ENCODE peak calls at places on chromosomes 12 and 14, in four cellular contexts. One of them, this sample, is unnamed.
A peak's percentile ranks its signal among the peaks of the same experiment; 100 is the strongest.

GRCh38 chr12:46266382-46266791 is 2.5 kb downstream of the SLC38A1 start:
- DNase-seq in lower lobe of right lung: no peak
- DNase-seq in A549: peak; percentile 41
- DNase-seq in spleen: no peak
- DNase-seq in this sample: no peak

GRCh38 chr14:24368562-24369252 is 723 bp downstream of the NFATC4 start:
- DNase-seq in lower lobe of right lung: peak; percentile 57
- DNase-seq in A549: no peak
- DNase-seq in spleen: peak; percentile 76
- DNase-seq in this sample: peak; percentile 90

GRCh38 chr14:101855958-101856357 is 94.4 kb downstream of the PPP2R5C start:
- DNase-seq in lower lobe of right lung: no peak
- DNase-seq in A549: no peak
- DNase-seq in spleen: no peak
- DNase-seq in this sample: no peak

GRCh38 chr14:92471919-92472318 is 41.7 kb upstream of the RIN3 start:
- DNase-seq in lower lobe of right lung: no peak
- DNase-seq in A549: peak; percentile 89
- DNase-seq in spleen: no peak
- DNase-seq in this sample: no peak

GRCh38 chr12:112350593-112351592 is 31.3 kb downstream of the HECTD4 start:
- DNase-seq in lower lobe of right lung: no peak
- DNase-seq in A549: no peak
- DNase-seq in spleen: no peak
- DNase-seq in this sample: no peak

GRCh38 chr14:96272777-96273471 is 16.9 kb downstream of the BDKRB1 start:
- DNase-seq in lower lobe of right lung: no peak
- DNase-seq in A549: no peak
- DNase-seq in spleen: no peak
- DNase-seq in this sample: no peak

GRCh38 chr14:36477266-36477665 is 42.8 kb downstream of the NKX2-1 start:
- DNase-seq in lower lobe of right lung: no peak
- DNase-seq in A549: no peak
- DNase-seq in spleen: no peak
- DNase-seq in this sample: no peak

GRCh38 chr12:127548123-127548553 is 718.8 kb upstream of the TMEM132C start:
- DNase-seq in lower lobe of right lung: no peak
- DNase-seq in A549: no peak
- DNase-seq in spleen: no peak
- DNase-seq in this sample: no peak

GRCh38 chr12:65324056-65324455 is 45.6 kb downstream of the MSRB3 start:
- DNase-seq in lower lobe of right lung: no peak
- DNase-seq in A549: no peak
- DNase-seq in spleen: no peak
- DNase-seq in this sample: no peak

DNA sequence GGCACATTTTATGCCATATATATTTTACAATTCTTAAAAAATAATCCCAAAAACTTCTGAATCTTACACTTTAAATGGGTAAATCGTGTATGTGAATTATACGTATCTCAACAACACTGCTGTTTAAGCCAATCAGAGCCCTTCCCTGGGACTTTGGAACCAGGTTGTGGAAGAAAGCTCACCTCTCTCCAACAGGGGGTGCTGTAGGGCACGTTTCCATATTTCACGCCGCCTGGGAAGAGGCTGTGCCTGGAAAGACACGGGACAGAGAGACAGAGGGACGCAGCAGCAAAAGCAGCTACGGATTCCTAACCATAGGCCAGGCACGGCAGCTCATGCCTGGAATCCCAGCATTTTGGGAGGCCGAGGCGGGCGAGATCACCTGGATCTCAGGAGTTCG is 29.4 kb upstream of the FBRSL1 start:
- DNase-seq in lower lobe of right lung: no peak
- DNase-seq in A549: no peak
- DNase-seq in spleen: no peak
- DNase-seq in this sample: peak; percentile 3
- H3K27ac ChIP-seq in lower lobe of right lung: no peak overlapping the region
- H3K27ac ChIP-seq in A549: no peak overlapping the region
- H3K27ac ChIP-seq in spleen: no peak overlapping the region
- H3K27ac ChIP-seq in this sample: no peak overlapping the region

DNA sequence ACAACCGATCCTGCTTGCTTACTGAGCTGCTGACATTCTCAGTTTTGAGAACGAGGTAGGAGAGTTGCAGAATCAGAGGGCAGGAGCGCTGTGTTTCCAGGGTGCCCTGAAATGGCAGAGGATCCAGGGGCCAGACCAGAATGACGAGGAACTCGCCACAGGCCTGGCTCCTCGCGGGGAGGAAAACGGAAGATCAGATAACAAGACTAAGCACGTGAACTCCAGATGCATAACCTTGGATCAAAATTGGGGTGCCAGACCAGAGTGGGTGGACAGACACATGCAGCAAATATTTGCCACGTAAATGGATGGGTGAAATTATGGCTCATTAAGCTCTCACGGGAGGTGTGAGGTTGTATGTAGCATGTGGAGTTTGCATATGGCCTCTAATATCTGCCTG is 46.5 kb downstream of the ELK3 start:
- DNase-seq in lower lobe of right lung: no peak
- DNase-seq in A549: no peak
- DNase-seq in spleen: peak; percentile 46
- DNase-seq in this sample: no peak
- H3K27ac ChIP-seq in lower lobe of right lung: peak overlapping the region; percentile 37
- H3K27ac ChIP-seq in A549: no peak overlapping the region
- H3K27ac ChIP-seq in spleen: no peak overlapping the region
- H3K27ac ChIP-seq in this sample: peak overlapping the region; percentile 48

GRCh38 chr14:39233680-39234326 is at the start of gene MIA2:
- DNase-seq in lower lobe of right lung: no peak
- DNase-seq in A549: peak; percentile 12
- DNase-seq in spleen: no peak
- DNase-seq in this sample: no peak

GRCh38 chr14:39230416-39230815 is 3.3 kb upstream of the MIA2 start:
- DNase-seq in lower lobe of right lung: no peak
- DNase-seq in A549: no peak
- DNase-seq in spleen: no peak
- DNase-seq in this sample: no peak

GRCh38 chr14:39229222-39229543 is 4.5 kb upstream of the MIA2 start:
- DNase-seq in lower lobe of right lung: no peak
- DNase-seq in A549: no peak
- DNase-seq in spleen: no peak
- DNase-seq in this sample: no peak

GRCh38 chr14:39229601-39230110 is 4.1 kb upstream of the MIA2 start:
- DNase-seq in lower lobe of right lung: no peak
- DNase-seq in A549: no peak
- DNase-seq in spleen: no peak
- DNase-seq in this sample: no peak

GRCh38 chr14:39232554-39233415 is 930 bp upstream of the MIA2 start:
- DNase-seq in lower lobe of right lung: no peak
- DNase-seq in A549: no peak
- DNase-seq in spleen: no peak
- DNase-seq in this sample: no peak
- H3K27ac ChIP-seq in lower lobe of right lung: no peak overlapping the region
- H3K27ac ChIP-seq in A549: peak overlapping the region; percentile 55
- H3K27ac ChIP-seq in spleen: peak overlapping the region; percentile 34
- H3K27ac ChIP-seq in this sample: no peak overlapping the region

DNA sequence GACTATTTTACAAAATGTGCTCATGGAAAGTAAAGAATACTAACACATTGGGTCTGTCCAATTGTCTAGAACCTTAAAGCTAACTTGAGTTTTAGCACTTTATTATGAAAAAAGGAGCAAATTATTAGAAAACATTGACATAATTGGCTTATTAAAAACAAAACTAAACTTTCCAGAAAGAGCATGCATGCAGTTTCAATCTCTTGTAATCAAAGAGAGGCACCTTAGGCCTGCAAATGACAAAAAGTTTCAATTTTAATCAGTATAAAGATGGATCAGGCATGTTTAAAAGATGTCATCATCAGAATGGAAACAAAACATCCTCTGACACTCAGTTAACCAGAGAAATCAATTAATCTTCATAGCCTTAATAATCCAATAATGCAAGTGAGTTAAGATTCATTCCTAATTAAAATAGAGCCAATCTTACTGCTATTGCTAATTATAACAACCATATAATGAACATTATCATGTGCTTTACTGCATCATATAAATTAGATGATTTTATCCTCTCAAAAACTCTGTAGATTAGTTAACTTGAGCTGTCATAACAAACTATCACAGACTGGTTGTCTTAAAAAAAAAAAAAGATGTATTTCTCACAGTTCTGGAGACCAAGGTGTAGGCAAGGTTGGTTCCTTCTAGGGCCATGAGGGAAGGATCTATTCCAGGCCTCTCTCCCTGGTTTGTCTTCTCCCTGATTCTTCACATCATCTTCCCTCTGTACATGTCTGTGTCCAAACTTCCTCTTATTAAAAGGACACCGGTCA is 131.4 kb downstream of the RPAP3 start:
- DNase-seq in lower lobe of right lung: no peak
- DNase-seq in A549: no peak
- DNase-seq in spleen: no peak
- DNase-seq in this sample: no peak
- H3K27ac ChIP-seq in lower lobe of right lung: no peak overlapping the region
- H3K27ac ChIP-seq in A549: no peak overlapping the region
- H3K27ac ChIP-seq in spleen: no peak overlapping the region
- H3K27ac ChIP-seq in this sample: no peak overlapping the region

DNA sequence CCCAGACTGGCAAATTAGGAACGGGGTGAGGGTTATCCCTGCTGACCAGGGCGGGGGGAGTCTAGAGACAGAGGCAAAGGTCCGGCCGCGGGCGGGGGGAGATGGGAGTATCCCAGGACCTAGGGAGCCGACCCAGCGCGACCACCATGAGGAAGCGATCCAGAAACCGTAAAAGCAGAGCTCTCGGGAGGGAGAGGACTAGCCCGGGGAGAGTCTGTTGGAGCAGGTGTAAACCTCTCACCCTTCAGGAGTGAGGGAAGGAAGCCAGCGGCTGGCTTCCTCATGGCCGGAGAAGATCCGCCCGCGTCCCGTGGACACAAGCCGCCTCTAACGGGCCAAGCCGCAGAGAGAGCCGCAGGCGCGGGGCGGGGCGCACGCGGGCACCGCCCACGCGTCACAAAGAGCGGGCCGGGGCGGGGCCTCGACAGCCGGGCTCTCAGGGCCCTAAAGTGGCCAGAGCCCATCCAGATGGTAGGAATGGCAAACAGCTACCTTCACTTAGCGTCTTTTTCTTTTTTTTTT is at the start of gene ACRBP:
- DNase-seq in lower lobe of right lung: peak; percentile 89
- DNase-seq in A549: no peak
- DNase-seq in spleen: peak; percentile 94
- DNase-seq in this sample: peak; percentile 96
- H3K27ac ChIP-seq in lower lobe of right lung: peak within 1 kb of the TSS; percentile 62
- H3K27ac ChIP-seq in A549: no peak within 1 kb of the TSS
- H3K27ac ChIP-seq in spleen: peak within 1 kb of the TSS; percentile 80
- H3K27ac ChIP-seq in this sample: peak within 1 kb of the TSS; percentile 21

GRCh38 chr12:1500095-1500801 is 94.1 kb downstream of the FBXL14 start:
- DNase-seq in lower lobe of right lung: no peak
- DNase-seq in A549: no peak
- DNase-seq in spleen: no peak
- DNase-seq in this sample: peak; percentile 68

GRCh38 chr12:1499351-1499750 is 95.0 kb downstream of the FBXL14 start:
- DNase-seq in lower lobe of right lung: no peak
- DNase-seq in A549: no peak
- DNase-seq in spleen: no peak
- DNase-seq in this sample: no peak

GRCh38 chr12:1502441-1502785 is 92.0 kb downstream of the FBXL14 start:
- DNase-seq in lower lobe of right lung: no peak
- DNase-seq in A549: no peak
- DNase-seq in spleen: no peak
- DNase-seq in this sample: no peak

GRCh38 chr12:1501695-1502440 is 92.5 kb downstream of the FBXL14 start:
- DNase-seq in lower lobe of right lung: no peak
- DNase-seq in A549: no peak
- DNase-seq in spleen: no peak
- DNase-seq in this sample: no peak

DNA sequence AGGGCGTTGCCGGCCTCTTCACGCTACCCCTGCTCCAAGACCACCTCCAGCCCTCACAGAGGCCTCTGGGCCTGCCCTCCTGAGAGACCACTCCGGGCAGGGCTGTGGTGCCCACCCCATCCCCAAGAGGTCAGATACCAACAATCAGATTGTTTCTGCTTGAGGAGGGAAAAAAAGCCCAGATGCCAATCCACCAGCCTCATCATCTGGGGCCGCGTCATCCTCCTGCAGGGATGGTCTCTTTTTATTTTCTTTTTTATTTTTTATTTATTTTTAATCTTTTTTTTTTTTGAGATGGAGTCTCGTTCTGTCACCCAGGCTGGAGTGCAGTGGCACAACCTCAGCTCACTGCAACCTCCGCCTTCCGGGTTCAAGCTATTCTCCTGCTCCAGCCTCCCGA is 93.4 kb downstream of the FBXL14 start:
- DNase-seq in lower lobe of right lung: no peak
- DNase-seq in A549: no peak
- DNase-seq in spleen: no peak
- DNase-seq in this sample: no peak
- H3K27ac ChIP-seq in lower lobe of right lung: no peak overlapping the region
- H3K27ac ChIP-seq in A549: peak overlapping the region; percentile 88
- H3K27ac ChIP-seq in spleen: no peak overlapping the region
- H3K27ac ChIP-seq in this sample: no peak overlapping the region

GRCh38 chr12:3238196-3238595 is 161.0 kb downstream of the TSPAN9 start:
- DNase-seq in lower lobe of right lung: no peak
- DNase-seq in A549: no peak
- DNase-seq in spleen: no peak
- DNase-seq in this sample: no peak

GRCh38 chr12:3241621-3242020 is 164.4 kb downstream of the TSPAN9 start:
- DNase-seq in lower lobe of right lung: no peak
- DNase-seq in A549: no peak
- DNase-seq in spleen: no peak
- DNase-seq in this sample: no peak

GRCh38 chr12:3237154-3237520 is 160.0 kb downstream of the TSPAN9 start:
- DNase-seq in lower lobe of right lung: no peak
- DNase-seq in A549: no peak
- DNase-seq in spleen: no peak
- DNase-seq in this sample: no peak

GRCh38 chr12:3233813-3234212 is 156.6 kb downstream of the TSPAN9 start:
- DNase-seq in lower lobe of right lung: no peak
- DNase-seq in A549: no peak
- DNase-seq in spleen: no peak
- DNase-seq in this sample: no peak

DNA sequence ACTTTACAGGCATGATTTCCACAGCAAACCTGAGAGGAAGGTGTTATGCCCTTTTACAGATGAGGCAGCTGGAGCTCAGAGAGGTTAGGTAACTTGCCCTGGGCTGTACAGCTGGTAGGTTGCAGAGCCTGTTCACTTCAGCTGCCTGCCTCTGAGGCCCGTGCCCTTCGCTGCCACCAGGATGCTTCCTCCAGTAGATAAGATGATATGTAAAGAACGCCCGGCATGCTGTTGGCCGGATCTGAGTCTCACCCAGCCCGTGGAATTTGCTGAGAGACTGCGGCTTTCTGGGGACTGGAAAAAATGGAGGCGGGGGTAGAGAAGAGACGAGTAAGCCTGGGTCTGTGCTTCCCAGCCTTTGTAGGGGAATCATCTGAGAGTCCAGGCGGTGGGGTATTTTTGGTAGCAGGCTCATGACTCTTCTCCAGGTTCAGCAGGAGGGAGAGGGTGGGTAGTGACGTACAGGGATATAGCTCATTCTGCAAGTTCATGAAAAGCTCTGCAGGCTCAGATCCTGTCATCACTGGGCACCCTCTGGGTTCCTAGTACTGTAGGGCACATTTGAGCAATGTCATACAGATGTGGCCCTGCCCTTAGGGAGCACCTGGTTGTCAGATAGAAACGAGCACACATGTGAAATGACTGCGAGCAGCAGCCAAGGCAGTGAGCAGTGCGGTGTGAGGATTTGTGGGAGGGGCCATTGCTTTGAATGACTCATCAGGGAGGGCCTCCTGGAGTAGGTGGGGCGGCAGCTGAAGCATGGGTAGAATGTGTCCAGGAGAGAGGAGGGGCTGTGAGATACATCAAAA is 159.4 kb downstream of the TSPAN9 start:
- DNase-seq in lower lobe of right lung: no peak
- DNase-seq in A549: peak; percentile 40
- DNase-seq in spleen: no peak
- DNase-seq in this sample: no peak
- H3K27ac ChIP-seq in lower lobe of right lung: no peak overlapping the region
- H3K27ac ChIP-seq in A549: no peak overlapping the region
- H3K27ac ChIP-seq in spleen: no peak overlapping the region
- H3K27ac ChIP-seq in this sample: peak overlapping the region; percentile 94